ENCODE peak calls at places on chromosomes 3 and 15, in five cellular contexts. One of them, this sample, is unnamed.

GRCh38 chr3:86867990-86868389 is 123.0 kb downstream of the VGLL3 start:
- DNase-seq in PC-3: no peak
- DNase-seq in heart right ventricle: no peak
- DNase-seq in tibial nerve: no peak
- DNase-seq in coronary artery: no peak
- DNase-seq in this sample: no peak

GRCh38 chr3:124586126-124587052 is 143.9 kb upstream of the UMPS start:
- DNase-seq in PC-3: no peak
- DNase-seq in coronary artery: no peak
- DNase-seq in heart right ventricle: no peak
- DNase-seq in tibial nerve: no peak
- DNase-seq in this sample: no peak

GRCh38 chr3:194397757-194398312 is 1.2 kb downstream of the GP5 start:
- DNase-seq in heart right ventricle: no peak
- DNase-seq in coronary artery: no peak
- DNase-seq in PC-3: no peak
- DNase-seq in tibial nerve: no peak
- DNase-seq in this sample: no peak

GRCh38 chr3:66860771-66861170 is 137.3 kb upstream of the KBTBD8 start:
- DNase-seq in heart right ventricle: no peak
- DNase-seq in tibial nerve: no peak
- DNase-seq in coronary artery: no peak
- DNase-seq in PC-3: no peak
- DNase-seq in this sample: no peak

GRCh38 chr3:197466586-197467399 is 89.0 kb downstream of the BDH1 start:
- DNase-seq in coronary artery: no peak
- DNase-seq in tibial nerve: no peak
- DNase-seq in heart right ventricle: no peak
- DNase-seq in PC-3: peak; percentile 55
- DNase-seq in this sample: peak; percentile 54

GRCh38 chr3:40504636-40505430 is 1.0 kb upstream of the ZNF620 start:
- DNase-seq in PC-3: peak; percentile 97
- DNase-seq in coronary artery: peak; percentile 75
- DNase-seq in heart right ventricle: no peak
- DNase-seq in tibial nerve: no peak
- DNase-seq in this sample: peak; percentile 63

GRCh38 chr15:79408041-79408440 is 24.1 kb upstream of the MINAR1 start:
- DNase-seq in coronary artery: no peak
- DNase-seq in PC-3: no peak
- DNase-seq in heart right ventricle: no peak
- DNase-seq in tibial nerve: no peak
- DNase-seq in this sample: peak; percentile 6

GRCh38 chr3:171480526-171480925 is 20.3 kb upstream of the TNIK start:
- DNase-seq in tibial nerve: no peak
- DNase-seq in coronary artery: no peak
- DNase-seq in PC-3: no peak
- DNase-seq in heart right ventricle: no peak
- DNase-seq in this sample: no peak

GRCh38 chr3:120855665-120856437 is 52.2 kb upstream of the STXBP5L start:
- DNase-seq in tibial nerve: no peak
- DNase-seq in heart right ventricle: peak; percentile 9
- DNase-seq in coronary artery: no peak
- DNase-seq in PC-3: peak; percentile 82
- DNase-seq in this sample: peak; percentile 63

GRCh38 chr15:56964182-56964581 is 45.7 kb downstream of the TCF12 start:
- DNase-seq in heart right ventricle: no peak
- DNase-seq in PC-3: no peak
- DNase-seq in tibial nerve: no peak
- DNase-seq in coronary artery: no peak
- DNase-seq in this sample: no peak

GRCh38 chr3:18559323-18559972 is 134.3 kb upstream of the SATB1 start:
- DNase-seq in tibial nerve: no peak
- DNase-seq in heart right ventricle: no peak
- DNase-seq in PC-3: peak; percentile 82
- DNase-seq in coronary artery: no peak
- DNase-seq in this sample: peak; percentile 1

GRCh38 chr3:104245981-104246380 is 1120.7 kb upstream of the ALCAM start:
- DNase-seq in tibial nerve: no peak
- DNase-seq in coronary artery: no peak
- DNase-seq in PC-3: no peak
- DNase-seq in heart right ventricle: no peak
- DNase-seq in this sample: no peak

GRCh38 chr3:8499181-8499611 is 2.4 kb upstream of the LMCD1 start:
- DNase-seq in coronary artery: no peak
- DNase-seq in PC-3: peak; percentile 68
- DNase-seq in tibial nerve: no peak
- DNase-seq in heart right ventricle: no peak
- DNase-seq in this sample: no peak

GRCh38 chr15:31304736-31305365 is 21.8 kb upstream of the KLF13 start:
- DNase-seq in tibial nerve: no peak
- DNase-seq in PC-3: no peak
- DNase-seq in coronary artery: no peak
- DNase-seq in heart right ventricle: no peak
- DNase-seq in this sample: no peak

GRCh38 chr15:63715818-63716217 is 117.9 kb downstream of the HERC1 start:
- DNase-seq in tibial nerve: no peak
- DNase-seq in PC-3: peak; percentile 8
- DNase-seq in heart right ventricle: no peak
- DNase-seq in coronary artery: no peak
- DNase-seq in this sample: peak; percentile 36

GRCh38 chr15:74443100-74443909 is 9.5 kb upstream of the SEMA7A start:
- DNase-seq in heart right ventricle: no peak
- DNase-seq in tibial nerve: no peak
- DNase-seq in PC-3: no peak
- DNase-seq in coronary artery: no peak
- DNase-seq in this sample: no peak

GRCh38 chr3:97409612-97410011 is 354.9 kb upstream of the ARL6 start:
- DNase-seq in heart right ventricle: no peak
- DNase-seq in coronary artery: no peak
- DNase-seq in tibial nerve: no peak
- DNase-seq in PC-3: no peak
- DNase-seq in this sample: no peak

GRCh38 chr3:105868450-105868744 is 415 bp downstream of the CBLB start:
- DNase-seq in tibial nerve: peak; percentile 24
- DNase-seq in heart right ventricle: peak; percentile 65
- DNase-seq in coronary artery: peak; percentile 85
- DNase-seq in PC-3: peak; percentile 49
- DNase-seq in this sample: peak; percentile 18

GRCh38 chr3:64238971-64239667 is 13.9 kb upstream of the PRICKLE2 start:
- DNase-seq in coronary artery: peak; percentile 79
- DNase-seq in PC-3: peak; percentile 45
- DNase-seq in tibial nerve: peak; percentile 38
- DNase-seq in heart right ventricle: peak; percentile 67
- DNase-seq in this sample: peak; percentile 75

GRCh38 chr3:160869825-160870224 is 113.8 kb downstream of the PPM1L start:
- DNase-seq in tibial nerve: no peak
- DNase-seq in PC-3: peak; percentile 29
- DNase-seq in coronary artery: no peak
- DNase-seq in heart right ventricle: peak; percentile 10
- DNase-seq in this sample: peak; percentile 18

GRCh38 chr15:44092221-44092620 is 102.8 kb downstream of the FRMD5 start:
- DNase-seq in PC-3: peak; percentile 40
- DNase-seq in heart right ventricle: no peak
- DNase-seq in tibial nerve: no peak
- DNase-seq in coronary artery: no peak
- DNase-seq in this sample: peak; percentile 37

GRCh38 chr15:77416954-77417353 is 3.0 kb downstream of the PEAK1 start:
- DNase-seq in PC-3: peak; percentile 58
- DNase-seq in coronary artery: no peak
- DNase-seq in heart right ventricle: no peak
- DNase-seq in tibial nerve: no peak
- DNase-seq in this sample: peak; percentile 46

GRCh38 chr3:107710851-107711250 is 188.1 kb downstream of the BBX start:
- DNase-seq in PC-3: peak; percentile 27
- DNase-seq in coronary artery: no peak
- DNase-seq in tibial nerve: no peak
- DNase-seq in heart right ventricle: peak; percentile 35
- DNase-seq in this sample: peak; percentile 15

GRCh38 chr3:10192953-10193691 is 28.4 kb downstream of the IRAK2 start:
- DNase-seq in PC-3: peak; percentile 96
- DNase-seq in coronary artery: no peak
- DNase-seq in heart right ventricle: no peak
- DNase-seq in tibial nerve: no peak
- DNase-seq in this sample: peak; percentile 57

GRCh38 chr15:66765478-66766281 is 63.6 kb downstream of the SMAD6 start:
- DNase-seq in tibial nerve: no peak
- DNase-seq in PC-3: peak; percentile 98
- DNase-seq in coronary artery: no peak
- DNase-seq in heart right ventricle: no peak
- DNase-seq in this sample: peak; percentile 82

GRCh38 chr3:72995337-72995736 is 1.3 kb upstream of the PPP4R2 start:
- DNase-seq in heart right ventricle: no peak
- DNase-seq in PC-3: no peak
- DNase-seq in tibial nerve: no peak
- DNase-seq in coronary artery: no peak
- DNase-seq in this sample: no peak

GRCh38 chr3:191074511-191074910 is 124.5 kb upstream of the OSTN start:
- DNase-seq in coronary artery: no peak
- DNase-seq in PC-3: no peak
- DNase-seq in heart right ventricle: no peak
- DNase-seq in tibial nerve: no peak
- DNase-seq in this sample: no peak

GRCh38 chr3:128805771-128806170 is 73.6 kb upstream of the ACAD9 start:
- DNase-seq in heart right ventricle: no peak
- DNase-seq in coronary artery: no peak
- DNase-seq in PC-3: peak; percentile 76
- DNase-seq in tibial nerve: no peak
- DNase-seq in this sample: peak; percentile 69

GRCh38 chr3:15284121-15284889 is 48.1 kb downstream of the SH3BP5 start:
- DNase-seq in heart right ventricle: no peak
- DNase-seq in PC-3: peak; percentile 53
- DNase-seq in tibial nerve: no peak
- DNase-seq in coronary artery: no peak
- DNase-seq in this sample: no peak

GRCh38 chr15:95304874-95305271 is 1025.6 kb upstream of the NR2F2 start:
- DNase-seq in tibial nerve: no peak
- DNase-seq in PC-3: no peak
- DNase-seq in coronary artery: no peak
- DNase-seq in heart right ventricle: no peak
- DNase-seq in this sample: no peak

GRCh38 chr15:39429898-39430357 is 151.0 kb upstream of the THBS1 start:
- DNase-seq in coronary artery: no peak
- DNase-seq in tibial nerve: no peak
- DNase-seq in PC-3: peak; percentile 86
- DNase-seq in heart right ventricle: no peak
- DNase-seq in this sample: peak; percentile 57

GRCh38 chr3:25661694-25662455 is 2.8 kb downstream of the TOP2B start:
- DNase-seq in coronary artery: no peak
- DNase-seq in tibial nerve: no peak
- DNase-seq in PC-3: peak; percentile 10
- DNase-seq in heart right ventricle: no peak
- DNase-seq in this sample: no peak
- TF ChIP-seq CTCF in coronary artery: no peak
- TF ChIP-seq CTCF in tibial nerve: no peak
- TF ChIP-seq CTCF in PC-3: peak; percentile 35
- TF ChIP-seq CTCF in heart right ventricle: no peak
- TF ChIP-seq CTCF in this sample: no peak

DNA sequence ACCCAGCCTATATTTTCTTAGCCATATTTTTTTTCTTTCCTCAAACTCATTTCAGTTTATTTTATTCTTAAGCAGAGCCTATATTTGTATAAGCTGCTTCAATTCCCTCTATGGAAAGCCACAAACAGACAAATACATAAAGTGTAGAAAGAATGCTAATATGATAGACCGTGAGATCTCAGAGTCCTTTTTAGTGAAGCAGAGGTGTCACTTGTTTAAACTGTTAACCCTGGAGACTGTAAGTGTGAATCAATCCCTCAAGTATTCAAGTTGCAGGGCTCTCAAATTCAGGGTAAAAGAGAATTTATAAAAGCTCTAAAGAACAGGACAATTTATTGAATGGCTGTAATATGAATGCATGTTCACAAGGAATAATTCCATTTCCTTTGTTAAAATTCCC is 72.2 kb upstream of the BHLHE40 start:
- DNase-seq in tibial nerve: no peak
- DNase-seq in heart right ventricle: no peak
- DNase-seq in coronary artery: no peak
- DNase-seq in PC-3: no peak
- DNase-seq in this sample: no peak
- H3K27ac ChIP-seq in tibial nerve: no peak overlapping the region
- H3K27ac ChIP-seq in heart right ventricle: no peak overlapping the region
- H3K27ac ChIP-seq in coronary artery: no peak overlapping the region
- H3K27ac ChIP-seq in PC-3: peak overlapping the region; percentile 79
- H3K27ac ChIP-seq in this sample: no peak overlapping the region

GRCh38 chr15:72532991-72533601 is 59.0 kb downstream of the ARIH1 start:
- DNase-seq in coronary artery: no peak
- DNase-seq in heart right ventricle: no peak
- DNase-seq in tibial nerve: no peak
- DNase-seq in PC-3: no peak
- DNase-seq in this sample: no peak
- TF ChIP-seq CTCF in coronary artery: no peak
- TF ChIP-seq CTCF in heart right ventricle: peak; percentile 38
- TF ChIP-seq CTCF in tibial nerve: no peak
- TF ChIP-seq CTCF in PC-3: peak; percentile 59
- TF ChIP-seq CTCF in this sample: peak; percentile 54

GRCh38 chr3:14265246-14265962 is 86.8 kb downstream of the LSM3 start:
- DNase-seq in heart right ventricle: no peak
- DNase-seq in tibial nerve: no peak
- DNase-seq in PC-3: peak; percentile 90
- DNase-seq in coronary artery: no peak
- DNase-seq in this sample: peak; percentile 55
- H3K27ac ChIP-seq in heart right ventricle: no peak overlapping the region
- H3K27ac ChIP-seq in tibial nerve: no peak overlapping the region
- H3K27ac ChIP-seq in PC-3: no peak overlapping the region
- H3K27ac ChIP-seq in coronary artery: no peak overlapping the region
- H3K27ac ChIP-seq in this sample: no peak overlapping the region

This sample was measured in RWPE1.